ENCODE peak calls at places on chromosomes 12 and 14, in four cellular contexts. N is heart right ventricle, H is GM23248, Q is neural progenitor cell. L is an unnamed sample.

GRCh38 chr14:101594511-101595148 is 33.3 kb downstream of the DIO3 start:
- DNase-seq in N (no peak), H (no peak), Q (no peak), L (no peak)

GRCh38 chr12:74111688-74112360 is 425.8 kb upstream of the ATXN7L3B start:
- DNase-seq in N (no peak), H (no peak), Q (peak; percentile 61), L (no peak)

GRCh38 chr12:87383705-87384104 is 645.5 kb downstream of the C12orf50 start:
- DNase-seq in N (no peak), H (no peak), Q (no peak), L (peak; percentile 79)

GRCh38 chr14:73785834-73786631 is 65.6 kb upstream of the PTGR2 start:
- DNase-seq in N (peak; percentile 65), H (peak; percentile 96), Q (peak; percentile 69), L (peak; percentile 96)

GRCh38 chr14:49975286-49975685 is 82.4 kb downstream of the ARF6 start:
- DNase-seq in N (no peak), H (peak; percentile 95), Q (no peak), L (peak; percentile 90)

GRCh38 chr14:81269100-81269978 is 48.6 kb upstream of the GTF2A1 start:
- DNase-seq in N (peak; percentile 48), H (peak; percentile 75), Q (peak; percentile 65), L (peak; percentile 82)

GRCh38 chr14:23195552-23196101 is 12.2 kb upstream of the SLC7A8 start:
- DNase-seq in N (no peak), H (no peak), Q (no peak), L (no peak)

GRCh38 chr14:78399316-78399889 is 229.2 kb downstream of the NRXN3 start:
- DNase-seq in N (peak; percentile 8), H (peak; percentile 42), Q (peak; percentile 71), L (peak; percentile 12)

DNA sequence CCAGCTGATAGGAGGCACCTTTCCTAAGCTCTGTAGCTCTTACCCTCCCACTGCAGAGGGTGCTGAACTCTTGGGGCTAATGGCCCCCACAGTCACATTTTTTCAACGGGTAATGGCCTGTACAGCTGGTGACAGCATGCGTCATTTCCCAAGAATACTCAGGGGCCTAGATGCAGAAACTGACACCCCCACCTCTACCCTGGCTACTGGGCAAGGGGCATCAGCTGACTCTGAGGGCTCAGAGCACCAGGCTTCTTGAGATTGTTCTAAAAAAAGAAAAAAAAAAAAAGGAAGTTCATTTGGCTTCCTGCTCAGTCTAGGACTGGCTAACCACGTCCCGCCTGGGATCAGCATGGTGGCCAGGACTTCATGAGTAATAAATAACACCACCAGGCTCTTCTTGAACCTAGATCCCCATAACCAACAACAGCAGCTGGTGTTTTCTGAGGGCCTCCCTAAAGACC is 35.2 kb downstream of the ZFP36L1 start:
- DNase-seq in N (peak; percentile 51), H (peak; percentile 23), Q (no peak), L (no peak)
- H3K4me3 ChIP-seq in N (no peak overlapping the region), H (no peak overlapping the region), Q (no peak overlapping the region), L (no peak overlapping the region)

GRCh38 chr12:62749586-62749985 is 185.4 kb downstream of the PPM1H start:
- DNase-seq in N (no peak), H (no peak), Q (no peak), L (no peak)

GRCh38 chr12:62738611-62739010 is 196.3 kb downstream of the PPM1H start:
- DNase-seq in N (no peak), H (no peak), Q (no peak), L (no peak)

GRCh38 chr12:62739266-62739831 is 195.6 kb downstream of the PPM1H start:
- DNase-seq in N (no peak), H (no peak), Q (no peak), L (no peak)

GRCh38 chr12:62744551-62744950 is 190.4 kb downstream of the PPM1H start:
- DNase-seq in N (no peak), H (no peak), Q (no peak), L (no peak)
- H3K4me3 ChIP-seq in N (no peak overlapping the region), H (no peak overlapping the region), Q (no peak overlapping the region), L (no peak overlapping the region)

DNA sequence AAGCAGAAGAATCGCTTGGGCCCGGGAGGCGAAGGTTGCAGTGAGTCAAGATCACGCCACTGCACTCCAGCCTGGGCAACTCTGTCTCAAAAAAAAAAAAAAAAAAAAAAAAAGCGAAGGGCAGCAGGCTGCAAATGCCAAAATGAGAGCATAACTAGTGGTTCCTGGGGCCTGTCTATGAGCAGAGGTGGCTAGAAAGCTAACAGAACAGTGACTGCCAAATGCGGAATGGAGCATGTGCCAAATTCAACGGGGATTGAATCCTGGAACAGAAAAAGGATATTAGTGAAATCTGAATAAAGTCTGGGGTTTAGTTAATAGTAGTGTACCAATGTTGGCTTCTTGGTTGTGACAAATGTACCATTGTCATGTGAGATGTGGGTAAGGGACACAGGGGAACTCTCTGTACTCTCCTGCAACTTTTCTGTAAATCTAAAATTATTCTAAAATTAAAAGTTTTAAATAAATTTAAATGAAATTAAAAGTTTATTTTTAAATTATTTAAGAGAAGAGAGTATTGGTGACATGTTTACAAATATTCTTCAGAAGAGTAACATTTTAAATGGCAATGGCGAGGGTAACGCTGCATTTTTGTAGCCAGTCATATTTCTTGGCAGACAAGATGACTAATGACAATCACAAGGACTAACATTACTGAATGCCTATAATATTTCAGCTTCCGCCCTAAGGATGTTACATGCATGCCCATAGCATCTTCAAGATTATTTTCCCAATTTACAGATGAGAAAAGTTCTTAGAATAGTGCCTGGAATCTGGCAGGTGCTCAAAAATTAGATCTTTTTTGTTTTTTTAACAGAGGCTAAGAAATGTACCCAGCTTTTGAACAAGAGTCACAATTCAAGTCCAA is 28.9 kb upstream of the NUDT4 start:
- DNase-seq in N (no peak), H (peak; percentile 5), Q (no peak), L (peak; percentile 24)
- H3K4me3 ChIP-seq in N (no peak overlapping the region), H (no peak overlapping the region), Q (no peak overlapping the region), L (no peak overlapping the region)

DNA sequence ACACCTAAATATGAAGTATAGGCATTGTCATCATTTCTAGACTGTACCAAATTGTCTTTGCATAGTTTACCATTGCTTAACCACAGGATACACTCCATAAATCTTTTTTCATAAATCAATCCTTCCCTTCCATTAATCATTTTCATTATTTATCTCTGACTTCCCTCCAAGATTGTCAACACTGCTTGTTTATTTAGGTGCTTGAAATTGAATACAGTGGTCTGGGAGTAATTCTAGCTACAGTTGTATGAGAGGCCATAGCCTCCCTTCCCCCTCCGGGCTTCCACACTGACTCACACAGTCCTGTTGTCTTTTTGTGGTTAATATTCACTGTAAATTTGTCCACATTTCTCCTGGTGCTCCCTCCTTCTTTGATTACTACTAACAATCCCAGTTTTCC is 114.2 kb upstream of the ARID2 start:
- DNase-seq in N (no peak), H (peak; percentile 59), Q (no peak), L (peak; percentile 48)
- H3K4me3 ChIP-seq in N (no peak overlapping the region), H (no peak overlapping the region), Q (no peak overlapping the region), L (no peak overlapping the region)

GRCh38 chr12:1796515-1797010 is 23.8 kb upstream of the LRTM2 start:
- DNase-seq in N (no peak), H (peak; percentile 66), Q (no peak), L (no peak)
- H3K4me3 ChIP-seq in N (peak overlapping the region; percentile 66), H (peak overlapping the region; percentile 71), Q (no peak overlapping the region), L (peak overlapping the region; percentile 56)

GRCh38 chr14:51396222-51396815 is 156.3 kb downstream of the TMX1 start:
- DNase-seq in N (peak; percentile 10), H (peak; percentile 96), Q (no peak), L (peak; percentile 98)
- H3K4me3 ChIP-seq in N (no peak overlapping the region), H (peak overlapping the region; percentile 32), Q (no peak overlapping the region), L (no peak overlapping the region)

GRCh38 chr12:49091836-49092085 is 2.8 kb downstream of the DHH start:
- DNase-seq in N (no peak), H (no peak), Q (no peak), L (no peak)
- H3K4me3 ChIP-seq in N (peak overlapping the region; percentile 44), H (peak overlapping the region; percentile 68), Q (peak overlapping the region; percentile 45), L (peak overlapping the region; percentile 42)

GRCh38 chr14:61765225-61765943 is 3.2 kb downstream of the SNAPC1 start:
- DNase-seq in N (no peak), H (peak; percentile 4), Q (no peak), L (no peak)

GRCh38 chr14:61759878-61760277 is 2.3 kb upstream of the SNAPC1 start:
- DNase-seq in N (no peak), H (no peak), Q (no peak), L (no peak)

GRCh38 chr14:61761959-61762786 is at the start of gene SNAPC1:
- DNase-seq in N (peak; percentile 97), H (peak; percentile 100), Q (peak; percentile 100), L (peak; percentile 98)

GRCh38 chr14:61764342-61765122 is 2.3 kb downstream of the SNAPC1 start:
- DNase-seq in N (no peak), H (peak; percentile 10), Q (no peak), L (no peak)

GRCh38 chr14:61761557-61761956 is 663 bp upstream of the SNAPC1 start:
- DNase-seq in N (no peak), H (no peak), Q (no peak), L (no peak)
- H3K4me3 ChIP-seq in N (peak overlapping the region; percentile 82), H (peak overlapping the region; percentile 87), Q (peak overlapping the region; percentile 74), L (peak overlapping the region; percentile 58)

GRCh38 chr12:103705927-103706326 is 118.9 kb downstream of the STAB2 start:
- DNase-seq in N (no peak), H (no peak), Q (peak; percentile 14), L (no peak)
- H3K4me3 ChIP-seq in N (no peak overlapping the region), H (no peak overlapping the region), Q (no peak overlapping the region), L (no peak overlapping the region)

L was measured in fibroblast of the aortic adventitia.